ENCODE peak calls at places on chromosomes 16 and 17, in six cellular contexts. Z is tibial artery, O is cardiac muscle cell, D is left ventricle myocardium inferior, C is body of pancreas, P is ovary. A is an unnamed sample. For H3K4me1, the result is how much of the 10 kb centered on the place peaks cover.

GRCh38 chr17:20179031-20179430 is 169.9 kb downstream of the SPECC1 start:
- DNase-seq in Z (no peak), O (no peak), D (no peak), C (no peak), P (no peak), A (no peak)

GRCh38 chr17:17391575-17392370 is 85.0 kb upstream of the MED9 start:
- DNase-seq in Z (no peak), O (no peak), D (no peak), C (no peak), P (no peak), A (no peak)

GRCh38 chr17:247767-248166 is 66.3 kb upstream of the DOC2B start:
- DNase-seq in Z (peak), O (no peak), D (peak), C (peak), P (no peak), A (peak)

GRCh38 chr16:77450790-77451487 is 16.1 kb upstream of the ADAMTS18 start:
- DNase-seq in Z (no peak), O (no peak), D (no peak), C (peak), P (no peak), A (no peak)

GRCh38 chr16:84687715-84688114 is 12.1 kb upstream of the USP10 start:
- DNase-seq in Z (no peak), O (peak), D (no peak), C (no peak), P (no peak), A (no peak)

GRCh38 chr16:49698931-49699715 is 156.8 kb downstream of the ZNF423 start:
- DNase-seq in Z (peak), O (peak), D (peak), C (no peak), P (peak), A (no peak)

GRCh38 chr17:80559688-80560290 is 15.2 kb downstream of the RPTOR start:
- DNase-seq in Z (no peak), O (peak), D (no peak), C (no peak), P (no peak), A (no peak)

GRCh38 chr17:79622776-79623175 is 11.9 kb upstream of the RBFOX3 start:
- DNase-seq in Z (peak), O (no peak), D (no peak), C (no peak), P (no peak), A (peak)

GRCh38 chr16:81181013-81181720 is 57.3 kb upstream of the BCO1 start:
- DNase-seq in Z (peak), O (peak), D (peak), C (peak), P (peak), A (peak)

GRCh38 chr16:50879873-50880695 is 138.2 kb downstream of the CYLD start:
- DNase-seq in Z (no peak), O (no peak), D (no peak), C (peak), P (no peak), A (peak)

GRCh38 chr16:72749091-72749490 is 298.8 kb downstream of the ZFHX3 start:
- DNase-seq in Z (no peak), O (no peak), D (no peak), C (no peak), P (no peak), A (no peak)

GRCh38 chr16:75252946-75253911 is 1.8 kb upstream of the BCAR1 start:
- DNase-seq in Z (peak), O (peak), D (no peak), C (no peak), P (peak), A (no peak)

GRCh38 chr17:51044964-51045363 is 75.7 kb downstream of the SPAG9 start:
- DNase-seq in Z (no peak), O (peak), D (no peak), C (no peak), P (no peak), A (no peak)

DNA sequence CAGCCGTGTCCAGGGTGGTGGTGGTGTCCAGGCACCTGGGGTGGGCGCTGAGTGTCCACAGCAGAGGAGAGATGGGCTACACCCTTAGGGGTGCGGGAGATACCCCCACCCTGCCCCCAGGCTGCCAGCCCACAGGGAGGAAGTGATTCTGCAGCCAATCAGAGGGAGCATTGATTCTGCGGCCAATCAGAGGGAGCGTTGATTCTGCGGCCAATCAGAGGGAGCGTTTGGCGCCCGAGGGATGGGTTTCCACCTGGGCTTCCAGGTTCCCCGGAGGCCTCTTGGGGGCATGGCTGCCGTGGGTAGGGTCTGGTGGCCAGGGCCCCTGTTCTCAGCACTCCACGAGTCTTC is 28.2 kb upstream of the ACSF3 start:
- DNase-seq in Z (no peak), O (no peak), D (no peak), C (no peak), P (no peak), A (no peak)
- H3K4me1 ChIP-seq in Z (under half), O (under half), D (under half), C (under half), P (under half), A (under half)

DNA sequence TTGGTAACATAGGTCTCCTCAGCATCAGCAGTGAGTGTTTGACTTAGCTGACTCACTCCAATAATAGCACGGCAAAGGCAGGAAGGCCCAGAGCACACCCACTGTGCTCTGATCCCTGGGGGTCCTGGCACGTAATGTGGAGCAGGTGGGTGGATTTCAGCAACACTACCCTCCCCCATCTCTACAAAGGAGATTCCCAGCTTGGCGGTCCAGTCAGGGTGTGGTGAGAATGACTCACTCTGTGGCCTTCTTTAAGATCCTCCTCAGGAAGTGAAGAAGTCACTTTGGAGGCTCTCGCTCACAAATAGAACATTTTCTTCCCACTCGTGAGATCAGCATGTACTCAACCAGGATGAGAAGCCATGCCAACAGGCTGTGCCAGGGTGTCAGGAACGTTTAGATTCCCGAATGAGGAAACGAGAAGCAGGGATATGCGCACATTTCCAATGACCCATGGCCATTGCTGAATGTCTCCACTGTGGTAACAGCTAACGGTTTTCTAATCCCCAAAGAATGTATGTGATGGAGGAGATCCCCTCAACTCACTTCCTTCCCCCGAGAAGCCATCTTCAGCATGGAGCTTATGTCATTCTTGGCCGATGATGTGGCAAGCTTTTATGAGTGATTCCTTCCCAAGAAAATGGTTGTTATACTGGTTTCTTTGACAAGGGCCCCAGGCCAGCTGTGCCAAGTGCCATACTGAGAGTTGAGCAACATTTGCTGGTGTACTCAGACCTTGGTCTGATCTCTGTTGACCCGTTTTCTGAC is 365.2 kb downstream of the C16orf95 start:
- DNase-seq in Z (peak), O (peak), D (peak), C (no peak), P (no peak), A (no peak)
- H3K4me3 ChIP-seq in Z (no peak), O (no peak), D (no peak), C (no peak), P (no peak), A (no peak)

DNA sequence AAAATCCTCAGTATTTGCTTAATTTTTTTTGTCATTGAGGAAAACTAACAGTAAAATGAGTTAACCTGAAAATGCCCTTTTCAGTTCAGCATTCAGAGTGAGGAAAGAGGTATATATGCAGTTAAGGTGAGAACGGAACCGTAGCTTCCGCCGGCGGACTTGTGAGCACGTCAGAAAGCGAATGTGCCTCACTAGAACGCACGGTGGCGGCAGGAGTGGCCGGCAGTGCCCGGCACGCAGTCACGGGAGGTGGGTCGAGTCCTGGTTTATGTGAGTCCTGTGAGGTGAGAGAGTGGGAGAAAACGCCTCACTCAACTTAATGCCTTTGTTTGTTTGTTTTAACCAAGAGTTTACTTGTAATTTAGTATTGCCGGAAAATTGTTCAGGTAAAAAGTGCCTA is 6.1 kb downstream of the SEC14L1 start:
- DNase-seq in Z (no peak), O (no peak), D (no peak), C (peak), P (no peak), A (peak)
- H3K4me1 ChIP-seq in Z (under half), O (under half), D (half or more), C (half or more), P (under half), A (under half)

GRCh38 chr16:86517033-86517432 is 6.7 kb downstream of the FOXF1 start:
- DNase-seq in Z (no peak), O (no peak), D (no peak), C (no peak), P (no peak), A (no peak)

GRCh38 chr16:86515780-86516617 is 5.7 kb downstream of the FOXF1 start:
- DNase-seq in Z (no peak), O (peak), D (no peak), C (no peak), P (no peak), A (no peak)

GRCh38 chr16:86514656-86515376 is 4.5 kb downstream of the FOXF1 start:
- DNase-seq in Z (no peak), O (no peak), D (no peak), C (no peak), P (no peak), A (no peak)

GRCh38 chr16:86516618-86517003 is 6.3 kb downstream of the FOXF1 start:
- DNase-seq in Z (no peak), O (peak), D (no peak), C (no peak), P (no peak), A (no peak)

GRCh38 chr16:86515420-86515779 is 5.1 kb downstream of the FOXF1 start:
- DNase-seq in Z (no peak), O (no peak), D (no peak), C (no peak), P (no peak), A (no peak)
- H3K4me3 ChIP-seq in Z (no peak), O (peak), D (peak), C (no peak), P (peak), A (no peak)

A was measured in right lobe of liver.